ENCODE peak calls at places on chromosomes 2 and 18, in nine cellular contexts. G is transverse colon; A is left ventricle myocardium inferior; V is prostate gland; C is DND-41; K is adrenal gland; M is PC-3; X is left lung; W is CD8-positive, alpha-beta T cell. Q is an unnamed sample. For H3K36me3, the result is how much of the 10 kb centered on the place peaks cover.

GRCh38 chr2:153388246-153388645 is 90.3 kb downstream of the RPRM start:
- DNase-seq in W (no peak), X (no peak), M (peak), A (no peak), V (no peak), K (no peak), C (no peak), G (no peak), Q (no peak)

GRCh38 chr18:5710235-5710634 is 166.4 kb upstream of the EPB41L3 start:
- DNase-seq in K (no peak), W (no peak), X (no peak), G (no peak), M (no peak), V (no peak), C (no peak), A (no peak), Q (no peak)

GRCh38 chr2:144268036-144268678 is 251.8 kb downstream of the ZEB2 start:
- DNase-seq in W (no peak), V (no peak), K (no peak), M (no peak), A (no peak), C (no peak), G (no peak), X (no peak), Q (no peak)

GRCh38 chr2:46634905-46635304 is 155.5 kb downstream of the TMEM247 start:
- DNase-seq in C (no peak), M (peak), K (no peak), V (no peak), X (no peak), A (no peak), G (no peak), W (no peak), Q (no peak)

GRCh38 chr2:106020821-106021316 is 173.2 kb downstream of the UXS1 start:
- DNase-seq in W (no peak), X (no peak), C (no peak), V (no peak), K (no peak), G (no peak), M (no peak), A (peak), Q (no peak)

GRCh38 chr2:149894226-149894625 is 306.7 kb upstream of the MMADHC start:
- DNase-seq in K (no peak), A (no peak), X (no peak), G (no peak), M (no peak), V (no peak), C (no peak), W (no peak), Q (no peak)

GRCh38 chr2:219475697-219476604 is 22.7 kb upstream of the GMPPA start:
- DNase-seq in C (peak), K (peak), W (no peak), X (peak), G (peak), V (peak), M (peak), A (peak), Q (peak)

GRCh38 chr2:110657721-110658305 is 20.1 kb downstream of the BUB1 start:
- DNase-seq in W (no peak), G (peak), K (no peak), A (no peak), X (peak), M (no peak), V (no peak), C (no peak), Q (no peak)

GRCh38 chr2:152456262-152456661 is 121.3 kb downstream of the FMNL2 start:
- DNase-seq in X (no peak), G (no peak), C (no peak), V (no peak), A (no peak), W (no peak), K (no peak), M (peak), Q (no peak)

GRCh38 chr2:169010180-169010579 is 20.9 kb downstream of the ABCB11 start:
- DNase-seq in A (no peak), W (no peak), M (no peak), C (no peak), X (no peak), G (no peak), V (no peak), K (no peak), Q (no peak)

GRCh38 chr2:216341151-216341550 is 31.1 kb downstream of the MARCHF4 start:
- DNase-seq in A (peak), X (no peak), W (no peak), K (no peak), C (no peak), M (no peak), G (no peak), V (no peak), Q (no peak)

GRCh38 chr18:8654482-8655451 is 45.5 kb downstream of the RAB12 start:
- DNase-seq in C (no peak), M (peak), X (no peak), V (no peak), K (no peak), W (no peak), A (no peak), G (no peak), Q (no peak)

GRCh38 chr2:236143811-236144210 is 24.4 kb downstream of the GBX2 start:
- DNase-seq in K (no peak), C (no peak), W (no peak), A (no peak), X (no peak), V (no peak), G (no peak), M (no peak), Q (no peak)

GRCh38 chr18:50694147-50694546 is 125.7 kb downstream of the MRO start:
- DNase-seq in C (no peak), V (no peak), X (no peak), K (no peak), W (no peak), G (no peak), M (no peak), A (no peak), Q (no peak)

GRCh38 chr2:10235099-10235908 is 67.4 kb upstream of the HPCAL1 start:
- DNase-seq in A (no peak), X (no peak), M (no peak), W (no peak), K (no peak), C (no peak), G (no peak), V (no peak), Q (no peak)

GRCh38 chr2:166167451-166167850 is 39.6 kb upstream of the SCN1A start:
- DNase-seq in W (no peak), V (no peak), A (no peak), M (no peak), X (no peak), C (no peak), K (no peak), G (no peak), Q (no peak)

GRCh38 chr2:38464971-38465788 is 88.1 kb upstream of the ATL2 start:
- DNase-seq in X (no peak), A (no peak), C (no peak), G (no peak), M (no peak), W (no peak), K (no peak), V (no peak), Q (no peak)

GRCh38 chr2:236545248-236545658 is 24.4 kb upstream of the ACKR3 start:
- DNase-seq in V (no peak), W (no peak), C (peak), X (no peak), K (no peak), G (no peak), M (no peak), A (no peak), Q (peak)

GRCh38 chr2:219225350-219225749 is 4.1 kb downstream of the ATG9A start:
- DNase-seq in M (no peak), K (no peak), A (no peak), W (no peak), V (no peak), G (no peak), X (peak), C (no peak), Q (no peak)

GRCh38 chr2:82837588-82838304 is 1621.3 kb downstream of the SUCLG1 start:
- DNase-seq in X (no peak), V (no peak), K (no peak), M (peak), G (no peak), C (no peak), W (no peak), A (no peak), Q (no peak)

GRCh38 chr2:193867454-193867853 is 1672.7 kb upstream of the TMEFF2 start:
- DNase-seq in G (no peak), X (no peak), C (no peak), V (no peak), W (no peak), K (no peak), M (no peak), A (no peak), Q (no peak)

GRCh38 chr2:70328921-70329561 is 27.2 kb upstream of the FAM136A start:
- DNase-seq in M (peak), W (no peak), X (peak), A (no peak), V (peak), K (peak), G (peak), C (no peak), Q (no peak)

GRCh38 chr2:20822535-20823490 is at the start of gene LDAH:
- DNase-seq in K (peak), C (peak), G (peak), M (no peak), W (peak), A (peak), V (peak), X (peak), Q (peak)

GRCh38 chr2:62705859-62706720 is 577 bp downstream of the EHBP1 start:
- DNase-seq in G (peak), A (peak), V (peak), X (peak), K (peak), M (peak), W (no peak), C (peak), Q (no peak)

GRCh38 chr2:70985283-70985688 is 6.9 kb downstream of the ANKRD53 start:
- DNase-seq in K (peak), W (no peak), X (no peak), G (no peak), A (no peak), V (no peak), M (no peak), C (no peak), Q (no peak)

GRCh38 chr2:144249035-144249637 is 270.8 kb downstream of the ZEB2 start:
- DNase-seq in M (no peak), K (no peak), W (no peak), V (no peak), C (no peak), A (no peak), X (no peak), G (no peak), Q (peak)

GRCh38 chr18:30121397-30121796 is 921.1 kb downstream of the DSC3 start:
- DNase-seq in A (no peak), V (no peak), C (no peak), G (no peak), K (no peak), M (peak), W (no peak), X (no peak), Q (no peak)

GRCh38 chr2:134104754-134105153 is 149.1 kb upstream of the MGAT5 start:
- DNase-seq in W (no peak), G (no peak), M (peak), K (no peak), A (no peak), V (no peak), C (no peak), X (no peak), Q (no peak)

GRCh38 chr2:60495226-60495625 is 58.2 kb downstream of the BCL11A start:
- DNase-seq in A (no peak), V (no peak), K (no peak), W (no peak), G (peak), X (no peak), M (no peak), C (no peak), Q (no peak)

GRCh38 chr2:169757778-169758177 is 24.1 kb downstream of the KLHL23 start:
- DNase-seq in V (no peak), G (no peak), C (no peak), W (no peak), A (no peak), X (no peak), K (no peak), M (no peak), Q (no peak)

GRCh38 chr2:155748126-155748525 is 584.4 kb downstream of the NR4A2 start:
- DNase-seq in A (no peak), W (no peak), K (no peak), C (no peak), G (no peak), V (no peak), X (no peak), M (no peak), Q (no peak)

GRCh38 chr18:70376914-70377258 is 88.0 kb downstream of the SOCS6 start:
- DNase-seq in A (no peak), G (peak), M (no peak), X (no peak), W (no peak), V (no peak), K (no peak), C (no peak), Q (no peak)

GRCh38 chr2:83916559-83916958 is 542.5 kb downstream of the SUCLG1 start:
- DNase-seq in V (no peak), X (no peak), C (no peak), W (no peak), G (no peak), A (no peak), K (no peak), M (no peak), Q (no peak)

GRCh38 chr2:201273330-201273983 is 13.1 kb downstream of the CASP8 start:
- DNase-seq in V (no peak), K (no peak), C (no peak), A (no peak), M (no peak), G (no peak), X (no peak), W (no peak), Q (no peak)
- H3K36me3 ChIP-seq in V (under half), K (under half), C (half or more), A (under half), M (under half), G (under half), X (under half), W (half or more), Q (under half)

DNA sequence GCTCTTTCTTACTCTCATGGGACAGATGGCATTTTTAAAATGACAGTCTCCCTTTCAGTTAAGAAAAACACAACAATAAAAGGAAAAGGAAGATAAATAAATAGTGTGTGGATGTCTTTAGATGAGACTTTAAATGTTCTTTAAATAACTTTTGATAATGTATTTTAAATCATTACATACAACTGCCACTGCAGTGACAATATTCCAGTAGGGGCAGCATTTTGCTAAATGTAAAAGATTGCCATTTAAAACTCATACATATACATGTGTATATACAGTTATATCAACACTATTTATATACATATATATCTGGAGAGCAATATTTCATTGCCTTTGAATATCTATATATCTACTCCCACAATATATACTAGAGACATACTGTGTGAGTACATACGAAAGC is 90.7 kb downstream of the INO80D start:
- DNase-seq in C (no peak), G (no peak), X (no peak), W (no peak), A (no peak), K (no peak), M (peak), V (no peak), Q (no peak)
- TF ChIP-seq CTCF in C (peak), G (peak), X (no peak), W (no peak), A (no peak), K (no peak), M (peak), V (no peak), Q (no peak)

DNA sequence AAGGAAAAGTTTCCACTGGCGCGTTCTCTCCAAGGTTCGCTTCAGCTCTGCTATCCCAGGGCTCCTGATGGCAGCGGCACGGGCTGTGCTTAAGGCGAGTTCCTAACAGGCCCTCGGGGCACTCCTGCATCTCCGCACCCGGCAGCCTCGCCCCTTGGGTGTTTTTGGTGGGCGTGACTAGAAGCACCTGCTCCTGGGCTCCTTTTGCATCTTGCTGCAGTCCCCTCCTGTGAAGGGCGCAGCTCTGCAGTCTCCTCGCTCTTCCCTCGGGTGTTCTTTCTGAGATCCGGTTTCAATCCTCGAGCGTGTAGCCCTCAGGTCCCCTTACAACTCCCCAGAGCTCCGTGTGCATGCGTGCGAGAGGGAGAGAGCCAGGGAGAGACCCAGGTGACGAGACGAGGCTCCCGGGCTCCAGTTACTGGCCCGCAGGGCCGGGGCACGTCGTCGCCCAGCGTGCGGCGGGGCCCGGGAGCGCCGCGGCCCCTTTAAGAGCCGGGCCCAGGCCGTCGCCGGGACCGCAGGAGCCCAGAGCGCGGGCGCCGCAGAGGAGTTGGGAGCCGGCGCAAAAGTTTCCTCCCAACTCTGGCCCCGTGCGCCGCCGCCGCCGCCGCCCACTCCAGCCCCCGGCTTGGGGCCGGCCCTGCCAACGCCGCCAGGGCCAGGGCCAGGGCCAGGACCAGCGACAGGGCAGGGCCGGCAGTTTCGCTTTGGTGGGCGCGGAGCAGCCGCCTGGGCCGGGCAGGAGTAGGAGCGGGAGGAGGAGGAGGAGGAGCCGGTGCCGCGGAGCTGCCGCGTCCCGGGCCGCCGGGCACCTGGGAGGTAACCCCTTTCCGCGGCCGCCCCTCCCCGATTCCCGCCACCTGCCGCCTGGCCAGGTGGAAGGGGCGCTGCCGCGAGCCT is at the start of gene PARD3B:
- DNase-seq in V (peak), W (no peak), X (peak), K (peak), A (peak), G (peak), M (peak), C (no peak), Q (peak)
- H3K4me3 ChIP-seq in V (peak), W (peak), X (peak), K (peak), A (peak), G (peak), M (peak), C (no peak), Q (peak)

DNA sequence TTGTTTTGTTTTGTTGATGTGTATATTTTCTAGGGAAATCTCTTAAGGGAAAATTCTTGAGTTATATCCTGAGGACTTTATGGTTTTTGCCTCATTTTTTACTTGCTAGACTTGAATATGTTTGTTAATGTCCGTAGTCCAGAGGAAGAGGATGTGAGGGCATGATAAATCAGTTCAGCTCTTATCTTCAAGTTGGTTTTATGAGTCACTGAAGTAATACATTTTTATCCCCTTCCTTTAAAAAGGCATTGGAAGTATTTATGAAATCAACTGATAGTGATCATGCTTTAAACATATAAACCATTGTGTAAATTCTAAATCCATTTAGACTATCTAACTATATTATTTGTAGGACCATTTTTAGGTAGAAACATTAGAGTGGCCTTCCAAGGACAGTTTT is 43.9 kb upstream of the CYBRD1 start:
- DNase-seq in M (peak), W (no peak), K (no peak), V (no peak), C (no peak), X (no peak), A (no peak), G (no peak), Q (no peak)
- H3K36me3 ChIP-seq in M (under half), W (under half), K (under half), V (under half), C (half or more), X (under half), A (under half), G (under half), Q (under half)

GRCh38 chr2:8067784-8068336 is 614.0 kb upstream of the ID2 start:
- DNase-seq in X (no peak), W (no peak), C (no peak), G (no peak), M (no peak), V (no peak), A (no peak), K (no peak), Q (no peak)
- TF ChIP-seq CTCF in X (no peak), W (no peak), C (no peak), G (no peak), M (no peak), V (no peak), A (no peak), K (no peak), Q (no peak)

GRCh38 chr2:190113000-190113399 is 50.5 kb upstream of the MSTN start:
- DNase-seq in M (no peak), W (no peak), G (no peak), V (no peak), A (no peak), C (no peak), K (no peak), X (no peak), Q (no peak)

GRCh38 chr2:190110131-190110530 is 47.6 kb upstream of the MSTN start:
- DNase-seq in C (no peak), M (no peak), K (no peak), A (no peak), V (no peak), X (no peak), W (no peak), G (no peak), Q (no peak)

GRCh38 chr2:190107409-190107808 is 44.9 kb upstream of the MSTN start:
- DNase-seq in W (no peak), V (no peak), K (no peak), M (no peak), A (no peak), G (no peak), C (no peak), X (no peak), Q (no peak)

GRCh38 chr2:190111166-190111565 is 48.6 kb upstream of the MSTN start:
- DNase-seq in K (no peak), V (no peak), A (no peak), G (no peak), M (no peak), X (no peak), W (no peak), C (no peak), Q (no peak)

GRCh38 chr2:190110699-190111098 is 48.2 kb upstream of the MSTN start:
- DNase-seq in G (no peak), K (no peak), M (no peak), C (no peak), V (no peak), W (no peak), X (no peak), A (no peak), Q (no peak)
- H3K4me3 ChIP-seq in G (no peak), K (no peak), M (no peak), C (no peak), V (no peak), W (no peak), X (no peak), A (no peak), Q (no peak)

GRCh38 chr2:237757616-237758015 is 41.0 kb upstream of the RBM44 start:
- DNase-seq in K (no peak), V (no peak), M (no peak), A (no peak), C (no peak), X (no peak), W (no peak), G (no peak), Q (no peak)

GRCh38 chr2:237754849-237755248 is 43.7 kb upstream of the RBM44 start:
- DNase-seq in V (no peak), C (no peak), G (no peak), X (no peak), M (no peak), W (no peak), K (no peak), A (no peak), Q (no peak)

GRCh38 chr2:237758165-237758564 is 40.4 kb upstream of the RBM44 start:
- DNase-seq in K (no peak), V (no peak), A (no peak), M (no peak), G (no peak), C (no peak), X (no peak), W (no peak), Q (no peak)

GRCh38 chr2:237752761-237753165 is 45.8 kb upstream of the RBM44 start:
- DNase-seq in K (no peak), X (no peak), W (no peak), V (no peak), G (no peak), C (no peak), M (no peak), A (no peak), Q (peak)

GRCh38 chr2:237754182-237754581 is 44.4 kb upstream of the RBM44 start:
- DNase-seq in G (no peak), K (no peak), M (no peak), C (no peak), W (no peak), V (no peak), A (no peak), X (no peak), Q (no peak)
- H3K36me3 ChIP-seq in G (under half), K (under half), M (half or more), C (half or more), W (half or more), V (under half), A (half or more), X (under half), Q (under half)